ENCODE peak calls at places on chromosomes 2 and 18, in five cellular contexts. O is mesothelial cell of epicardium, U is lower lobe of right lung, I is neural progenitor cell, D is A673. W is an unnamed sample.

GRCh38 chr2:102005449-102005848 is 13.7 kb downstream of the IL1R2 start:
- DNase-seq in O (no peak), U (no peak), I (no peak), D (no peak), W (no peak)

GRCh38 chr18:79801217-79801616 is 3.5 kb downstream of the KCNG2 start:
- DNase-seq in O (no peak), U (no peak), I (no peak), D (no peak), W (no peak)

GRCh38 chr18:76432970-76433767 is 61.9 kb downstream of the ZNF516 start:
- DNase-seq in O (no peak), U (no peak), I (no peak), D (no peak), W (no peak)

GRCh38 chr2:170601489-170601888 is 113.6 kb upstream of the SP5 start:
- DNase-seq in O (no peak), U (no peak), I (no peak), D (no peak), W (no peak)

GRCh38 chr18:41378628-41379027 is 576.4 kb upstream of the PIK3C3 start:
- DNase-seq in O (no peak), U (no peak), I (peak; percentile 41), D (peak; percentile 2), W (peak; percentile 85)

GRCh38 chr2:31992934-31993333 is 17.9 kb downstream of the MEMO1 start:
- DNase-seq in O (no peak), U (no peak), I (no peak), D (no peak), W (no peak)

GRCh38 chr2:2325538-2325937 is 5.5 kb downstream of the MYT1L start:
- DNase-seq in O (no peak), U (no peak), I (peak; percentile 35), D (no peak), W (no peak)

GRCh38 chr18:55508637-55509036 is 79.4 kb downstream of the TCF4 start:
- DNase-seq in O (no peak), U (no peak), I (no peak), D (no peak), W (no peak)

GRCh38 chr2:36322108-36322507 is 33.5 kb upstream of the CRIM1 start:
- DNase-seq in O (no peak), U (no peak), I (peak; percentile 65), D (peak; percentile 61), W (peak; percentile 79)

GRCh38 chr2:25528173-25528572 is 145.2 kb downstream of the DTNB start:
- DNase-seq in O (no peak), U (no peak), I (no peak), D (no peak), W (peak; percentile 81)

GRCh38 chr18:79737426-79737825 is 57.8 kb downstream of the CTDP1 start:
- DNase-seq in O (no peak), U (no peak), I (no peak), D (no peak), W (no peak)

GRCh38 chr2:109209412-109209811 is 80.4 kb downstream of the SH3RF3 start:
- DNase-seq in O (no peak), U (no peak), I (no peak), D (no peak), W (peak; percentile 76)

GRCh38 chr2:216234106-216234505 is 125.0 kb downstream of the XRCC5 start:
- DNase-seq in O (no peak), U (no peak), I (no peak), D (no peak), W (no peak)

GRCh38 chr18:22700920-22701319 is 232.2 kb upstream of the RBBP8 start:
- DNase-seq in O (no peak), U (no peak), I (no peak), D (no peak), W (no peak)

GRCh38 chr18:26540041-26540628 is 8.2 kb downstream of the KCTD1 start:
- DNase-seq in O (no peak), U (no peak), I (no peak), D (no peak), W (no peak)

DNA sequence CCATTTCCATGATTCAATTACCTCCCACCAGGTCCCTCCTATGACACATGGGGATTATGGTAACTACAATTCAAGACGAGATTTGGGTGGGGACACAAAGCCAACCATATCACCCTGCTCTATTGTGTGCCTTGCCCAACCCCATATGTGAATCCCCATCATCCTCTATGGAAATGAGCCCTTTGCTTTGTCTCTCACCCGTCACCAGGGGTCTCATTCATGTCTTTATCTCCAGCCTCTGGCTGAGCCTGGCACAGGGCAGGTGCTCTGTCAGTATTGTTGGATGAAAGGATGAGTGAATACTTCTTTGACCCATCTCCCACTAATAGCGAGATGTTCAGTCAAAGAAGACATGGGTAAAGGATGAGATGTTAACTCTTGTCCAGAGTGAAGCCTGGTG is 116.6 kb upstream of the LGALSL start:
- DNase-seq in O (no peak), U (no peak), I (no peak), D (no peak), W (no peak)
- TF ChIP-seq CTCF in O (no peak), U (no peak), I (no peak), D (no peak), W (no peak)

GRCh38 chr2:79981316-79981715 is 323.2 kb downstream of the LRRTM1 start:
- DNase-seq in O (no peak), U (no peak), I (no peak), D (no peak), W (no peak)
- TF ChIP-seq CTCF in O (no peak), U (no peak), I (no peak), D (no peak), W (no peak)

DNA sequence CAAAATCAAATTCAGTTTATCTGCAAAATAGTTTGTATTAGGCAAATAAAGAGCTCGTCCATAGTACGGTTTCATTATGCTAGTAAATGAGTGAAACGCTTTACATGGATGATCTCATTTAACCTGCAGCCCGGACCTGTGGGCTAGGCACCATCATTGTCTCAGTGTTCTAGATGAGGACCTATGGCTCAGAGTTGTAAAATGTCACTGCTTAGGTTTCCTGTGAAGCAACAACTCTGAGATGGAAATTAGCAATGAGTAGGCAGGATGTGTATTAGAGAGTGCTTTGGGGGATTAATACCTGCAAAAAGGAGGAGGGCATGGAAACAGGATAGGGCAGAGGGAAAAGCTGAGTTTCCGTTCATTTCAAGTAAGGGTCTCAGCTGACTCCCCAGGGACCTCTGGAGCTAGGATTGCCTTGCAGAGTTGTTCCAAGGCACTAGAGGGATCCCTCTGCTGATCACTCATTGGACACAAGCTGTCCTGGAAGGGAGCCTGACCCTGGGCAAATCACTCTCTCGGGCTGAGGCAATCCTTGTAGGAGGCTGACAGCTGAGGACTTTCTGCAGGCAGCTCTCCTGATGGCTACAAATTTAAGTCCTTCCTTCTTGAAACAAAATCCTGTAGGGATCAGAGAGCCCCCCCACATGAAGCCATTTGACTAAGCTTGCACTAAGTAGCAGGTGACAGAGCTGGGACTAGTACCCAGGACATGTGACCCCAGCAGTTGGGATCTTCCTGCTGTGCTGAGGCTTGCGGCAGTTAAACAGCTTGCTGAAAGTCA is 58.8 kb upstream of the SIX2 start:
- DNase-seq in O (no peak), U (no peak), I (peak; percentile 63), D (peak; percentile 42), W (peak; percentile 57)
- TF ChIP-seq CTCF in O (no peak), U (no peak), I (no peak), D (no peak), W (peak; percentile 37)

DNA sequence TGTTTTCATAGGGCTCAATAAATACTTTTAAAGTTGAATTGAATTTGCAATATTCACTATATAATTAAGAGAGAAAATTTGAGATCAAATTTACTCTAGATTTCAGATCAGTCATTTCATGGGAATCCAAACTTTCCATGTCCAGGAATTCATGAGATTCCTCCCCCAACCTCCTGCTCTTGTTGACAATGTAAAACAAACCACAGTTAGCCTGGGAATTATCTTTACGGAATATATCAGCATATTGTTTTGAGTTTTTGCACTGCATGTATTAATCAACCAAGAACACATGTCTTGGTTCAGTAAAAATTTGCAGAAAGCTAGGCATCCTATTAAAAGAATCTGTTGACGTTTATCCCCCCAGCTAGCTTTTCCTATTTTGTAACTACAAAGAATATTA is 42.3 kb downstream of the CYP1B1 start:
- DNase-seq in O (no peak), U (no peak), I (no peak), D (no peak), W (peak; percentile 43)
- TF ChIP-seq CTCF in O (no peak), U (no peak), I (no peak), D (no peak), W (no peak)

DNA sequence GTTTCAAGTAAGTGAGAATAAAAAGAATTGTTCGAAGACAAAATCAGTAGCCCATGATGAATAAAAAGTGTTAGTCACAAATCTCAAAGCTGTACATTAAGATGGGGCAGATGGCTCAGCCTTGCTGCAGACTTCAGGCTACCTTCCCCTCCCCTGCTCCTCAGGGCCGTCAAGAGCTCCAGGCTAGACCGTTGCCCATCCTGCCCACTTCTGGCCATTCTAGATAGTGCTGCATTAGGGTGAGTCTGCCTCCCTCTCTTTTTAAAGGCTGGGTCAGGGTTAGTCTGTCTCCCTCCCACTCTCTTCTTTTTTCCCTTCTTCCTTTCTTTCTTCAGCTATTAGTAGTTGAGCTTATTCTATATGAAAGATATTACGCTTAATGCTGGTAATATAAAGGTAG is 86.0 kb downstream of the MAPRE2 start:
- DNase-seq in O (no peak), U (no peak), I (peak; percentile 47), D (peak; percentile 5), W (peak; percentile 61)
- TF ChIP-seq CTCF in O (no peak), U (no peak), I (peak; percentile 38), D (peak; percentile 9), W (peak; percentile 73)